ENCODE peak calls at places on chromosomes 4 and X, in ten cellular contexts. U is HFFc6, G is SK-N-SH, Q is fibroblast of lung, J is AG10803, O is stomach, A is neural crest cell, V is body of pancreas, L is endothelial cell, R is astrocyte of the spinal cord. C is an unnamed sample.

GRCh38 chr4:111323496-111323895 is 700.6 kb upstream of the PITX2 start:
- DNase-seq in G (no peak), J (peak), V (no peak), U (peak), L (no peak), R (peak), Q (peak), O (no peak), A (no peak), C (no peak)

GRCh38 chrX:153644356-153645125 is 2.5 kb upstream of the DUSP9 start:
- DNase-seq in V (no peak), L (no peak), R (no peak), G (peak), O (no peak), J (no peak), A (no peak), Q (no peak), U (no peak), C (no peak)

GRCh38 chrX:96382018-96382417 is 302.6 kb upstream of the DIAPH2 start:
- DNase-seq in O (no peak), R (no peak), U (no peak), V (no peak), J (no peak), G (no peak), L (no peak), Q (no peak), A (no peak), C (no peak)

GRCh38 chr4:16114546-16114945 is 30.7 kb upstream of the PROM1 start:
- DNase-seq in V (no peak), J (no peak), G (no peak), A (no peak), L (no peak), R (no peak), O (no peak), U (no peak), Q (no peak), C (no peak)

GRCh38 chr4:128573781-128574508 is 235.6 kb upstream of the JADE1 start:
- DNase-seq in R (peak), J (peak), L (no peak), Q (no peak), A (no peak), U (peak), G (no peak), O (no peak), V (no peak), C (no peak)

GRCh38 chr4:70721747-70722146 is at the start of gene RUFY3:
- DNase-seq in J (peak), U (peak), O (no peak), L (no peak), Q (peak), A (no peak), R (peak), G (peak), V (no peak), C (peak)

GRCh38 chr4:30461218-30461617 is 259.0 kb upstream of the PCDH7 start:
- DNase-seq in G (no peak), V (no peak), U (no peak), Q (no peak), A (no peak), R (no peak), O (no peak), J (no peak), L (no peak), C (no peak)

GRCh38 chr4:38162240-38162784 is 202.1 kb downstream of the PTTG2 start:
- DNase-seq in Q (peak), L (no peak), R (peak), G (peak), V (peak), A (no peak), O (peak), U (peak), J (peak), C (no peak)

GRCh38 chrX:82813671-82814078 is 694.4 kb upstream of the POU3F4 start:
- DNase-seq in J (peak), A (no peak), Q (peak), O (no peak), G (no peak), U (peak), V (no peak), R (peak), L (no peak), C (no peak)

GRCh38 chrX:3252744-3253143 is 93.7 kb downstream of the MXRA5 start:
- DNase-seq in Q (no peak), G (no peak), J (peak), O (no peak), R (no peak), U (no peak), L (no peak), V (no peak), A (no peak), C (no peak)

DNA sequence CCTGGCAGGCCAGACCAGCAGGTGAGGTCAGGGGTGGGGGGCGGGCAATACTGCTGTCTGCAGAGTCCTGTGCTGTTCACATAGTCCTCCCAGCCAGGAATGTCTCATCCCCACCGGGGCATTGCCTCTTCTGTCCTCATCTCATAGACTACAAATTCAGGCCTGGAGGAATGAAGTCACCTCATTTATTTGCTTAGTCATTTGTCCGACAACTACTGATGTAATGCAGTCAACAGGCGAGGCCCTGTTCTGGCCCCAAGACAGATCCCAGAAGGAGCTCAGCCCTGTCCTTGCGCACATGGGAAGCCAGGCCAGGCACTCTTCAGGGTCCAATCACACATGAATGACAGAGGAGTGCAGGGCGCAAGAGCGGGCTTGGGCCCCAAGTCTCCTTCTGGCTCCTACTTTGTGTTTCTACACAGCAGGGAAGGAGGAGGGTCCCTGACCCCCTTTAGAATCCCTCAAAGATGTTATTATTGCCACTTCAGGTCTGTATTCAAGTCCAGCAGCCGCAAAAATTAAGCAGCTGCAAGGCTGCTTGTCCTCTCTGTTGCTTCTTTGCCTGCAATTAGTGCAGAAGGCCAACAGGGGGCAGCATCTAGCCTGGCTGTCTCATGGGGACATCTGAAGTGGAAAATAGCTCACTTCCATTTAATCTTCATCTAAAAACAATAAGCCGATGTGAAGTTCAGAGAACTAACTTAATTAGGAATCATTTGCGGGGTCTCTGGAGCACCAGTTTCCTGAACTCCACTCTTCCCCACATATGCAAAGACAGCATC is 15.2 kb upstream of the HMX1 start:
- DNase-seq in V (no peak), A (no peak), U (no peak), G (no peak), J (no peak), O (no peak), L (no peak), R (no peak), Q (no peak), C (no peak)
- TF ChIP-seq CTCF in V (no peak), A (peak), U (peak), G (peak), J (peak), O (no peak), L (peak), R (peak), Q (peak), C (peak)

DNA sequence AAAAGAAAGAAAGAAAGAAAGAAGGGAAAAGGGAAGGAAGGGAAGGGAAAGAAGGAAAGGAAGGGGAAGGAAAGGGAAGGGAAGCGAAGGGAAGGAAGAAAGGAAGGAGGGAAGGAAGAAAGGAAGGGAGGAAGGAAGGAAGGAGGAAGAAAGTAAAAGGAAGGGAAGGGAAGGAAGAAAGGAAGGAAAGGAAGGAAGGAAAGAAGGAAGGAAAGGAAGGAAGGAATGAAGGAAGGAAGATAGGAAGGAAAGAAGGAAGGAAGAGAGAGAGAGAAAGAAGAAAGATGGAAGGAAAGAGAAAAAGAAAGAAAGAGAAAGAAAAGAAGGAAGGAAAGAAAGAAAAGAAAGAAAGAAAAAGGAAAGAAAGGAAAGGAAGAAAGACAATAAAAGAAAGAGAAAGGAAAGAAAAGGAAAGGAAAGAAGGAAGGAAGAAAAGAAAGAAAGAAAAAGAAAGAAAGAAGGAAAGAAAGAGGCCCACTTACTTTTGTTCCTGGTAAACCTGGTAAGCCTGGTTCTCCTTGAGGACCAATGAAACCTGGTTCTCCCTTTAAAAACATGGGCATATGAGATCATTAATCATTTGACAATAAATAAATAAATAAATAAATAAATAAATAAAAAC is 105.9 kb upstream of the ETNPPL start:
- DNase-seq in J (no peak), O (no peak), L (no peak), Q (no peak), V (no peak), A (no peak), R (no peak), U (no peak), G (no peak), C (no peak)
- TF ChIP-seq CTCF in J (no peak), O (no peak), L (no peak), Q (no peak), V (no peak), A (no peak), R (no peak), U (no peak), G (no peak), C (no peak)

GRCh38 chr4:82898322-82899243 is 2.0 kb upstream of the THAP9 start:
- DNase-seq in A (no peak), U (peak), Q (peak), O (peak), R (peak), V (peak), J (peak), G (no peak), L (no peak), C (no peak)
- TF ChIP-seq CTCF in A (peak), U (peak), Q (peak), O (no peak), R (peak), V (peak), J (peak), G (peak), L (no peak), C (peak)

DNA sequence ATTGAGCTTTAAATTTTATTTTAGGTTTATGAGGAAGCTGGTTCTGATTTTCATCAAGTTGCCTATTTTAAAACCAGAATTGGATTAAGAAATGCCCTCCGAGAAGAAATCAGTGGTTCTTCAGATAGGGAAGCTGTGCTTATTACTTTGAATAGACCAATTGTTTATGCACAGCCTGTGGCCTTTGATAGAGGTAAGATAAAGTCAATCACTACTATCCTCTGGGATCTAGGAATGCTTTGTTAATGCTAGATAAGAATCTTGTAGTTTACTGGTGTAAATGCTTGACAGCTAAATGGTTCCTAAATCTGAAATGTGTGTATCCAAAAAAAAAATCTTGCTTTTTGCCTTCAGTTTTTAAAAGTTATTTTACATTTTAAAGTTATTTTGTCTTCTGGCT is 73.0 kb upstream of the ADAD1 start:
- DNase-seq in R (no peak), Q (no peak), O (no peak), V (no peak), A (no peak), G (no peak), J (no peak), L (no peak), U (no peak), C (no peak)
- TF ChIP-seq CTCF in R (no peak), Q (no peak), O (no peak), V (no peak), A (no peak), G (no peak), J (no peak), L (no peak), U (no peak), C (no peak)

DNA sequence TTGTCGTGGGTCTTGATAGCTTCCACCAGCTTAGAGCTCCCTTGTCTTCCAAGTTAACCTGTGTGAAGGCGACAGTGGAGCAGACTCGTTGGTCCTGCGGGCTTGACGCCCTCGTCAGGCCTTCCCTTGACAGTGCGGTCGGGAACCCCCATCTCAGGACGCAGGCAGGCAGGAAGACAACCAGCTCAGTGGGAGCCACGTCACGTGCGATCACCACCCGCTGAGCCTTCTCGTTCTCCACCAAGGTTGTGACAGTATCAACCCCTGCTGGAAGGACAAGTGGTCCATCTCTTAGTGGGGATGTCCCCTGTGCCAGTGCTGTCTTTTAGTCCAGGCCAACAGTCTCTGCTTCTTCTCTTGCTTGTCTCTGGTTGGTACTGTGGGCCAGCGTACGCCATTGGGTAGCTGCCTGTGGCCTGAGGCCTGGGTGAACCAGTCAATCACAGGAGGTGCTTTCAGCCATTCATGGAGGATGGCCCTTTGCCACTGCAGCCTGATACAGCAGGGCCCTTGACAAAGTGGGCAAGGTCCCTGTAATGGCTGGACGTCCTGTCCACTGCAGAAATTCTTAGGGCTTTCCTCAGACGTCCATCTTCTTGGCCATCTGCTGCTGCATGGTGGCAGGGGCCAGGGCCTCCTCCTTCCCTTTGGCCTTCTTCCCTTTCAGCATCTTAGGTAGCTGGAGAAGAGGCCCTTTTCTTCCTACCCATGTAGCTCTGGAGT is 31.4 kb downstream of the RGS12 start:
- DNase-seq in V (peak), R (no peak), O (peak), A (no peak), L (no peak), Q (no peak), G (no peak), U (no peak), J (no peak), C (no peak)
- TF ChIP-seq CTCF in V (no peak), R (no peak), O (no peak), A (no peak), L (no peak), Q (no peak), G (no peak), U (no peak), J (no peak), C (no peak)